ENCODE peak calls at places on chromosomes 12 and 14, in four cellular contexts. H is GM23248, S is endothelial cell of umbilical vein, P is hepatocyte. I is an unnamed sample.
A peak's percentile ranks its signal among the peaks of the same experiment; 100 is the strongest.

GRCh38 chr14:104323551-104324175 is 185.3 kb downstream of the KIF26A start:
- DNase-seq in H (no peak), S (no peak), P (no peak), I (no peak)

GRCh38 chr12:43805149-43805856 is 814 bp downstream of the TWF1 start:
- DNase-seq in H (no peak), S (no peak), P (no peak), I (no peak)

GRCh38 chr12:109112720-109113465 is 3.5 kb upstream of the ACACB start:
- DNase-seq in H (no peak), S (no peak), P (no peak), I (no peak)

GRCh38 chr12:59736786-59737185 is 141.0 kb downstream of the SLC16A7 start:
- DNase-seq in H (peak; percentile 90), S (peak; percentile 64), P (peak; percentile 35), I (no peak)

GRCh38 chr12:132329036-132329738 is at the start of gene GALNT9:
- DNase-seq in H (peak; percentile 53), S (no peak), P (peak; percentile 59), I (no peak)

GRCh38 chr12:2083561-2083960 is 30.8 kb downstream of the CACNA1C start:
- DNase-seq in H (peak; percentile 32), S (no peak), P (no peak), I (no peak)

GRCh38 chr12:85658236-85658635 is 178.0 kb downstream of the RASSF9 start:
- DNase-seq in H (no peak), S (no peak), P (no peak), I (no peak)

GRCh38 chr12:105201389-105201788 is 34.6 kb downstream of the APPL2 start:
- DNase-seq in H (no peak), S (no peak), P (no peak), I (no peak)

GRCh38 chr14:65034021-65034420 is 47.3 kb downstream of the FNTB start:
- DNase-seq in H (no peak), S (no peak), P (no peak), I (no peak)

GRCh38 chr14:76718306-76719075 is 42.8 kb upstream of the VASH1 start:
- DNase-seq in H (no peak), S (no peak), P (no peak), I (no peak)

GRCh38 chr14:38721822-38722431 is 381.1 kb downstream of the SEC23A start:
- DNase-seq in H (peak; percentile 68), S (peak; percentile 89), P (peak; percentile 78), I (peak; percentile 46)

GRCh38 chr12:7642876-7643309 is 22.8 kb downstream of the APOBEC1 start:
- DNase-seq in H (peak; percentile 37), S (peak; percentile 3), P (no peak), I (peak; percentile 44)

GRCh38 chr14:46651526-46652144 is at the start of gene RPL10L:
- DNase-seq in H (no peak), S (no peak), P (no peak), I (no peak)

GRCh38 chr12:96044017-96044985 is 8.9 kb upstream of the LTA4H start:
- DNase-seq in H (peak; percentile 69), S (no peak), P (no peak), I (no peak)

GRCh38 chr12:89353188-89353822 is 1.0 kb upstream of the DUSP6 start:
- DNase-seq in H (peak; percentile 75), S (peak; percentile 81), P (peak; percentile 91), I (peak; percentile 67)

GRCh38 chr12:31478425-31478824 is 112.5 kb downstream of the DENND5B start:
- DNase-seq in H (no peak), S (no peak), P (no peak), I (no peak)

GRCh38 chr12:47736216-47736615 is 10.9 kb upstream of the ENDOU start:
- DNase-seq in H (no peak), S (no peak), P (no peak), I (no peak)

GRCh38 chr12:71430756-71431155 is 8.8 kb upstream of the LGR5 start:
- DNase-seq in H (peak; percentile 39), S (no peak), P (no peak), I (no peak)

GRCh38 chr12:109440851-109441490 is 36.1 kb downstream of the KCTD10 start:
- DNase-seq in H (no peak), S (no peak), P (peak; percentile 27), I (no peak)

GRCh38 chr12:79083181-79083580 is 218.6 kb downstream of the SYT1 start:
- DNase-seq in H (no peak), S (peak; percentile 1), P (no peak), I (no peak)

DNA sequence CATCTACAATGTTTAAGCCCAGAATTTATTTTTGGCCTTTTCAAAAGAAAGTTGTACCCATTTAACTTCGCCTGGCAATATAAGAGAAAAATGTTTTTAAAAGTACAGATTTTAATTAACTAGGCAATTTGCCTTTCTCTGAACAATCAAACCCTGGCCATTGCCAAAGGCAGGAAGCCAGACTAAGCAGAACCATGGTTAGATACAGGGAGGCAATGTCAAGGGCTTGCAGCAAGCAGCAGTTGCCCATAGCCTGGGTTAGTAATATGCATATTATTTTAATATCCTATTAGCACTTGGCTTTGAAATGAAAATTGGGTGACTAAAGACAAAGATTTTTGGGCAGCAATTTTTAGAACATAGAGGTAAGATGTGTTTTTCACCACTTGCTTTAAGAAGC is 51.1 kb upstream of the FRMD6 start:
- DNase-seq in H (peak; percentile 38), S (no peak), P (no peak), I (no peak)
- H3K4me2 ChIP-seq in H (peak overlapping the region; percentile 61), S (no peak overlapping the region), P (no peak overlapping the region), I (no peak overlapping the region)

GRCh38 chr12:66694666-66695065 is 15.8 kb upstream of the GRIP1 start:
- DNase-seq in H (no peak), S (no peak), P (no peak), I (no peak)
- TF ChIP-seq EZH2 in H (no peak), S (no peak), P (no peak), I (no peak)

DNA sequence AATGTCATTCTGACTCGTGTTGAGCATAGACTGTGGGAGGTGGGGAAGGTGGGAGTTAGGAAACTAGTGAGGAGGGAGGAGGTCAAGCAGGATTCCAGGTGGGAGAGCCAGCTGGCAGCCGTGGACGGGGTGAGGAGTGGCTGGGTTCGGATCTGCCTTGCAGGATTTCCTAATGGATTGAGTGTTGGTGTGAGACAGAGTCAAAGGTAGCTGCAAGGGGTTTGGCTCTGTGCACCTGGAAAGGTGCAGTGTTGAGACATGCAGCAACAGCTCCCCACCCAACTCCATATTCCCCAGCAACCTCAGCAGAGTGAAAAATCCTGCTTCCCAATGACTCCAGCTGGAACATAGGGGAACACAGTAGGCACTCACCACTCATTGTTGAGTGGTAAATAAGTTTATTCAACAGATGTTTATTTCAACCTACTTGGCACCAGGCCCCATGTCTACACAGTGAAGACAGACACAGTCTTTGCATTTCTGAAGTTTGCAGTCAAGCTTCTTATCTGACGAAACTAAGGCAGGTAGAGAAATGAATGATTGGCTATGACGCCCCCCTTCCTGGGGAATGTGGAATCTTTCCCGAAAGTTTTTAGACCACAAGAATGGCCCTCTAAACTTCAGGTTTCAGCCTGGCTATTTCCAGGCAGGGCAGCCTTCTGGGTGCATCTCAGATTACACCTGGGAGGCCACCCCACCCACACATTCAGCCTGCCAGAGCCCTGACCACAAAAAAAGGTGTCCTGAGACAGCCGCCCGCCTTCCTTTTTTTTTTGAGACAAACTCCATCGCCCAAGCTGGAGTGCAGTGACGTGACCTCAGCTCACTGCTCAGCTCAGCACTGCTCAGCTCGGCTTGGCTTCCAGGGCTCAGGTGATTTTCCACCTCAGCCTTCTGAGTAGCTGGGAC is 37.9 kb upstream of the PLEKHG6 start:
- DNase-seq in H (no peak), S (no peak), P (peak; percentile 77), I (no peak)
- H3K4me2 ChIP-seq in H (no peak overlapping the region), S (no peak overlapping the region), P (no peak overlapping the region), I (no peak overlapping the region)

GRCh38 chr14:28777773-28778606 is 11.4 kb downstream of the FOXG1 start:
- DNase-seq in H (no peak), S (no peak), P (no peak), I (no peak)
- TF ChIP-seq EZH2 in H (peak; percentile 79), S (peak; percentile 88), P (no peak), I (no peak)

DNA sequence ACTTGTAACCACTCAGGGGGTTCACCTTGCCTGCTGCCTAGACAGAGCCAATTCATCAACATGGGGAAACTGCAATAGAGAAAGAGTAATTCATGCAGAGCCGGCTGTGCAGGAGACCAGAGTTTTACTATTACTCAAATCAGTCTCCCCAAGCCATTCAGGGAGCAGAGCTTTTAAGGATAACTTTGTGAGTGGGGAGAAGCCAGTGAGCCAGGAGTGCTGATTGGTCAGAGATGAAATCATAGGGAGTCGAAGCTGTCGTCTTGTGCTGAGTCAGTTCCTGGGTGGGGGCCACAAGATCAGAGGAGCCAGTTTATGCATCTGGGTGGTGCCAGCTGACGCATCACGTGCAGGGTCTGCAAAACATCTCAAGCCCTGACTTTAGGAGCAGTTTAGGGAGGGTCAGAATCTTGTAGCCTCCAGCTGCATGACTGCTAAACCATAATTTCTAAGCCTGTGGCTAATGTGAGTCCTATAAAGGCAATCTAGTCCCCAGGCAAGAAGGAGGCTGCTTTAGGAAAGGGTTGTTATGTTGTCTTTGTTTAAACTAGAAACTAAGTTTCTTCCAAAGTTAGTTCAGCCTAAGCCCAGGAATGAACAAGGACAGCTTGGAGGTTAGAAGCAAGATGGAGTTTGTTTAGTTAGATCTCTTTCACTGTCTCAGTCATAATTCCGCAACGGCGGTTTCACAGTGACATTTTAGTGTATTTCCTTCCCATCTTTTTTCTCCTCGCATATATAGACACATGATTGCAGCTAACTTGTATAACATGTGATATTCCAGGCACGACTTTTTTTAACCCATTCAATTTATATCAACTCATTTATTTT is 68.9 kb upstream of the NCOR2 start:
- DNase-seq in H (peak; percentile 66), S (no peak), P (peak; percentile 73), I (peak; percentile 49)
- H3K4me2 ChIP-seq in H (no peak overlapping the region), S (no peak overlapping the region), P (no peak overlapping the region), I (no peak overlapping the region)

DNA sequence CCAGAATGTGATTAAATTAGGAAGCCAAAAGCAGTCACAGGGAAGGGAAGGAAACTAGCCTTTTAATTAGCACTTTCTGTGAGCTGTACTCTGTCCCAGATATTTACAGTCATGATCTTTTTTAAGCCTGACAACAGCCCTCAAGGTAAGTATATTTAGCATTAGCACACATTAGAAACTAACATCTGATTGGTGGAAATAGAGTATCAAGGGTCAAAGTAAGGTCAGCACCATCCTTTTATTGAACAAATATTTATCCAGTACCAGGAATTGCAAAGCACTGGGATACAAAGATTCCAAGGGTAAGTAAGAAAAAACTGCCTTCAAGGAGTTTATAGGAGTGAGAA is 28.2 kb downstream of the RPGRIP1 start:
- DNase-seq in H (no peak), S (no peak), P (peak; percentile 20), I (no peak)
- TF ChIP-seq EZH2 in H (no peak), S (no peak), P (no peak), I (no peak)

GRCh38 chr12:113302466-113302865 is 32.4 kb downstream of the SLC8B1 start:
- DNase-seq in H (no peak), S (no peak), P (no peak), I (no peak)
- H3K4me2 ChIP-seq in H (no peak overlapping the region), S (no peak overlapping the region), P (no peak overlapping the region), I (no peak overlapping the region)

I was measured in DND-41.